ENCODE peak calls at places on chromosome 19, in seven cellular contexts. One of them, this sample, is unnamed.
A peak's percentile ranks its signal among the peaks of the same experiment; 100 is the strongest.

GRCh38 chr19:55526216-55527196 is 10.4 kb downstream of the SBK2 start:
- DNase-seq in H7: peak; percentile 75
- DNase-seq in NCI-H510A: peak; percentile 70
- DNase-seq in substantia nigra: no peak
- DNase-seq in NCI-H2029: peak; percentile 91
- DNase-seq in HCT116: no peak
- DNase-seq in psoas muscle: peak; percentile 93
- DNase-seq in this sample: no peak

GRCh38 chr19:16383584-16384161 is 59.0 kb downstream of the KLF2 start:
- DNase-seq in H7: peak; percentile 66
- DNase-seq in NCI-H510A: no peak
- DNase-seq in substantia nigra: no peak
- DNase-seq in NCI-H2029: no peak
- DNase-seq in HCT116: no peak
- DNase-seq in psoas muscle: peak; percentile 48
- DNase-seq in this sample: no peak

GRCh38 chr19:43562698-43563241 is 12.6 kb downstream of the XRCC1 start:
- DNase-seq in H7: no peak
- DNase-seq in NCI-H510A: peak; percentile 11
- DNase-seq in substantia nigra: no peak
- DNase-seq in NCI-H2029: peak; percentile 91
- DNase-seq in HCT116: no peak
- DNase-seq in psoas muscle: peak; percentile 91
- DNase-seq in this sample: no peak

GRCh38 chr19:28426902-28427232 is 786.1 kb downstream of the UQCRFS1 start:
- DNase-seq in H7: peak; percentile 72
- DNase-seq in NCI-H510A: no peak
- DNase-seq in substantia nigra: no peak
- DNase-seq in NCI-H2029: no peak
- DNase-seq in HCT116: no peak
- DNase-seq in psoas muscle: no peak
- DNase-seq in this sample: no peak

GRCh38 chr19:46721269-46722003 is 4.5 kb upstream of the PRKD2 start:
- DNase-seq in H7: peak; percentile 93
- DNase-seq in NCI-H510A: no peak
- DNase-seq in substantia nigra: no peak
- DNase-seq in NCI-H2029: no peak
- DNase-seq in HCT116: no peak
- DNase-seq in psoas muscle: no peak
- DNase-seq in this sample: no peak

GRCh38 chr19:40623403-40624239 is 22.5 kb downstream of the LTBP4 start:
- DNase-seq in H7: peak; percentile 100
- DNase-seq in NCI-H510A: peak; percentile 89
- DNase-seq in substantia nigra: no peak
- DNase-seq in NCI-H2029: peak; percentile 96
- DNase-seq in HCT116: peak; percentile 80
- DNase-seq in psoas muscle: no peak
- DNase-seq in this sample: peak; percentile 97

GRCh38 chr19:43651758-43652545 is 12.3 kb upstream of the CADM4 start:
- DNase-seq in H7: peak; percentile 84
- DNase-seq in NCI-H510A: no peak
- DNase-seq in substantia nigra: peak; percentile 28
- DNase-seq in NCI-H2029: peak; percentile 48
- DNase-seq in HCT116: no peak
- DNase-seq in psoas muscle: peak; percentile 60
- DNase-seq in this sample: no peak

GRCh38 chr19:3257071-3257470 is 32.6 kb downstream of the CELF5 start:
- DNase-seq in H7: no peak
- DNase-seq in NCI-H510A: no peak
- DNase-seq in substantia nigra: no peak
- DNase-seq in NCI-H2029: no peak
- DNase-seq in HCT116: no peak
- DNase-seq in psoas muscle: no peak
- DNase-seq in this sample: no peak

GRCh38 chr19:3276341-3276799 is 51.9 kb downstream of the CELF5 start:
- DNase-seq in H7: peak; percentile 98
- DNase-seq in NCI-H510A: no peak
- DNase-seq in substantia nigra: no peak
- DNase-seq in NCI-H2029: peak; percentile 60
- DNase-seq in HCT116: peak; percentile 88
- DNase-seq in psoas muscle: no peak
- DNase-seq in this sample: peak; percentile 93

GRCh38 chr19:19224852-19225494 is 13.2 kb downstream of the NCAN start:
- DNase-seq in H7: peak; percentile 98
- DNase-seq in NCI-H510A: peak; percentile 88
- DNase-seq in substantia nigra: no peak
- DNase-seq in NCI-H2029: peak; percentile 82
- DNase-seq in HCT116: peak; percentile 85
- DNase-seq in psoas muscle: peak; percentile 67
- DNase-seq in this sample: peak; percentile 17